ENCODE peak calls at places on chromosomes 7 and 10, in seven cellular contexts. One of them, this sample, is unnamed.

GRCh38 chr10:70094287-70094686 is 38.3 kb downstream of the AIFM2 start:
- DNase-seq in HCT116: no peak
- DNase-seq in SK-N-SH: no peak
- DNase-seq in HepG2: no peak
- DNase-seq in GM12878: no peak
- DNase-seq in H1: no peak
- DNase-seq in K562: no peak
- DNase-seq in this sample: no peak

GRCh38 chr7:51121945-51122425 is 194.6 kb downstream of the COBL start:
- DNase-seq in SK-N-SH: no peak
- DNase-seq in K562: no peak
- DNase-seq in GM12878: no peak
- DNase-seq in H1: no peak
- DNase-seq in HepG2: no peak
- DNase-seq in HCT116: no peak
- DNase-seq in this sample: no peak

GRCh38 chr10:127945335-127945734 is 38.4 kb downstream of the PTPRE start:
- DNase-seq in H1: no peak
- DNase-seq in HCT116: peak
- DNase-seq in GM12878: no peak
- DNase-seq in K562: no peak
- DNase-seq in HepG2: no peak
- DNase-seq in SK-N-SH: no peak
- DNase-seq in this sample: no peak

GRCh38 chr10:104406715-104407517 is 53.3 kb downstream of the CFAP58 start:
- DNase-seq in SK-N-SH: peak
- DNase-seq in HCT116: peak
- DNase-seq in GM12878: no peak
- DNase-seq in HepG2: peak
- DNase-seq in H1: no peak
- DNase-seq in K562: peak
- DNase-seq in this sample: no peak

GRCh38 chr7:22762866-22763265 is 35.9 kb downstream of the IL6 start:
- DNase-seq in GM12878: no peak
- DNase-seq in SK-N-SH: no peak
- DNase-seq in K562: no peak
- DNase-seq in HCT116: no peak
- DNase-seq in HepG2: no peak
- DNase-seq in H1: no peak
- DNase-seq in this sample: no peak

GRCh38 chr10:60340973-60341372 is 48.7 kb downstream of the ANK3 start:
- DNase-seq in HepG2: no peak
- DNase-seq in H1: no peak
- DNase-seq in SK-N-SH: no peak
- DNase-seq in HCT116: no peak
- DNase-seq in K562: no peak
- DNase-seq in GM12878: no peak
- DNase-seq in this sample: no peak

GRCh38 chr7:23357190-23358093 is 58.3 kb downstream of the MALSU1 start:
- DNase-seq in K562: peak
- DNase-seq in SK-N-SH: no peak
- DNase-seq in HCT116: peak
- DNase-seq in HepG2: peak
- DNase-seq in GM12878: no peak
- DNase-seq in H1: no peak
- DNase-seq in this sample: no peak

GRCh38 chr7:81462672-81463071 is 307.2 kb downstream of the HGF start:
- DNase-seq in HepG2: no peak
- DNase-seq in K562: no peak
- DNase-seq in GM12878: no peak
- DNase-seq in HCT116: no peak
- DNase-seq in H1: no peak
- DNase-seq in SK-N-SH: no peak
- DNase-seq in this sample: no peak

GRCh38 chr10:75597691-75598455 is 166.4 kb downstream of the LRMDA start:
- DNase-seq in HCT116: no peak
- DNase-seq in SK-N-SH: no peak
- DNase-seq in GM12878: no peak
- DNase-seq in HepG2: no peak
- DNase-seq in H1: no peak
- DNase-seq in K562: no peak
- DNase-seq in this sample: no peak

GRCh38 chr10:6593140-6593740 is 13.2 kb upstream of the PRKCQ start:
- DNase-seq in K562: no peak
- DNase-seq in SK-N-SH: peak
- DNase-seq in HepG2: no peak
- DNase-seq in HCT116: no peak
- DNase-seq in GM12878: no peak
- DNase-seq in H1: no peak
- DNase-seq in this sample: no peak

GRCh38 chr7:43501881-43502280 is 81.0 kb upstream of the STK17A start:
- DNase-seq in GM12878: no peak
- DNase-seq in H1: no peak
- DNase-seq in SK-N-SH: no peak
- DNase-seq in HCT116: no peak
- DNase-seq in HepG2: peak
- DNase-seq in K562: no peak
- DNase-seq in this sample: no peak
- TF ChIP-seq YY1 in GM12878: no peak
- TF ChIP-seq YY1 in H1: no peak
- TF ChIP-seq YY1 in SK-N-SH: no peak
- TF ChIP-seq YY1 in HCT116: no peak
- TF ChIP-seq YY1 in HepG2: no peak
- TF ChIP-seq YY1 in K562: no peak
- TF ChIP-seq YY1 in this sample: no peak

GRCh38 chr7:157851501-157852067 is 514.8 kb downstream of the DNAJB6 start:
- DNase-seq in K562: peak
- DNase-seq in H1: no peak
- DNase-seq in SK-N-SH: no peak
- DNase-seq in HepG2: peak
- DNase-seq in HCT116: peak
- DNase-seq in GM12878: no peak
- DNase-seq in this sample: no peak
- TF ChIP-seq YY1 in K562: no peak
- TF ChIP-seq YY1 in H1: no peak
- TF ChIP-seq YY1 in SK-N-SH: no peak
- TF ChIP-seq YY1 in HepG2: no peak
- TF ChIP-seq YY1 in HCT116: no peak
- TF ChIP-seq YY1 in GM12878: no peak
- TF ChIP-seq YY1 in this sample: no peak

DNA sequence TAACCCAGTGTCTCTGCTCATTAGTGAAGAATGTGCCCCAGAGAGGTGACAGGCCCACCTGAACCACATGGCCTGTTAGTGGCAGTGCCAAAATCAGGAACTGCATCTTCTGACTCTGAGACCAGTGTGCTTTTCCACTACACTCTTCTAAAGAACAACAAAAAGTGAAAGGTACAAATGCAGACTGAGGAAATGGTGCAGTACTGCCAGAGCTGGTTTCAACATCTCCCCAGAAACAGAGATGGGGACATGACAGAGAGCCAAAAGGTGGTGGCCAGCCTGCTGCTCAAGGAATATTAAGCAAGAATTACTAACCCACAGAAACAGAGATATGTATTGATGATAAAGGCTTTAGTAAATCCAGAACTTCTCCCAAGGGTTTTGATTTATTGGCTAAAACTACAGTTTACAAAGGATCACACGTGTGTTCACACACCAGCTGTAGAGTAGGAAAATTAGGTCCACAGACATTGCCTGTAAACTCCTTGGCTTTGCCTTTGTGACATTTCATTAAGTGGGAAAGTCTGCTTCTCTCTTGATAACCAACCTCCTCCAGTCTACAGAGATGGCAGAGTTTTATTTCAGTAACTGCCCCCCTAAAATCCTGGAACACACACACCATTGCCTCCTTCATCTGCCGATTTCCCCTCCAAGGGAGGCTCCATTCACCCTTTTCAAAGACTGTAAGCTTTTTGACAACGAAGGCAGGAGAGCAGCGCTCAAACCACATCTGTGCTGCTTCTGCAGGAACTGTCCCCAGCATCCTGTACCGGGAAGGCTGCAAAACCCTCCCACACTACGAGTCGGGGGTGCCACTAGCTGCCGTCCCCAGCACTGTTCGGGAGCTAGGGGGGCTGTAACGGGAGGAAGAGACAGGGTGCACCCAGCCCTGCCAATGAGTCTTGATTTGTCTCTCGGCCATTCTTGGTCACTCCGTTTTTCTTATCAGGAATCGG is 29.8 kb downstream of the GSDME start:
- DNase-seq in HepG2: no peak
- DNase-seq in H1: no peak
- DNase-seq in GM12878: no peak
- DNase-seq in HCT116: no peak
- DNase-seq in K562: no peak
- DNase-seq in SK-N-SH: no peak
- DNase-seq in this sample: no peak
- TF ChIP-seq YY1 in HepG2: no peak
- TF ChIP-seq YY1 in H1: no peak
- TF ChIP-seq YY1 in GM12878: no peak
- TF ChIP-seq YY1 in HCT116: no peak
- TF ChIP-seq YY1 in K562: no peak
- TF ChIP-seq YY1 in SK-N-SH: no peak
- TF ChIP-seq YY1 in this sample: no peak

GRCh38 chr10:84352251-84352842 is 24.0 kb downstream of the CCSER2 start:
- DNase-seq in H1: no peak
- DNase-seq in GM12878: no peak
- DNase-seq in SK-N-SH: peak
- DNase-seq in K562: peak
- DNase-seq in HCT116: peak
- DNase-seq in HepG2: peak
- DNase-seq in this sample: peak
- TF ChIP-seq YY1 in H1: no peak
- TF ChIP-seq YY1 in GM12878: peak
- TF ChIP-seq YY1 in SK-N-SH: no peak
- TF ChIP-seq YY1 in K562: no peak
- TF ChIP-seq YY1 in HCT116: no peak
- TF ChIP-seq YY1 in HepG2: no peak
- TF ChIP-seq YY1 in this sample: no peak

This sample was measured in NT2/D1.